ENCODE peak calls at places on chromosomes 16 and 17, in seven cellular contexts. T, L, E, D, P, Z and X are unnamed samples.

GRCh38 chr17:9768381-9768934 is 22.9 kb downstream of the DHRS7C start:
- DNase-seq in T (peak), E (peak), P (no peak), L (peak), D (no peak), Z (no peak), X (peak)

GRCh38 chr16:4373909-4374742 is 2.5 kb downstream of the VASN start:
- DNase-seq in P (no peak), D (peak), E (peak), Z (no peak), L (peak), T (peak), X (no peak)

GRCh38 chr16:52446076-52446475 is 100.9 kb downstream of the TOX3 start:
- DNase-seq in P (no peak), T (no peak), E (peak), D (no peak), L (no peak), Z (no peak), X (no peak)

GRCh38 chr16:3735541-3735940 is 18.2 kb upstream of the TRAP1 start:
- DNase-seq in P (no peak), E (no peak), L (no peak), D (no peak), Z (no peak), T (no peak), X (no peak)

GRCh38 chr16:87924041-87924851 is 12.1 kb downstream of the CA5A start:
- DNase-seq in P (no peak), E (no peak), T (no peak), D (no peak), L (no peak), Z (no peak), X (no peak)

GRCh38 chr16:17359778-17360177 is 111.0 kb downstream of the XYLT1 start:
- DNase-seq in Z (no peak), T (no peak), P (no peak), D (no peak), E (no peak), L (peak), X (no peak)

GRCh38 chr16:70157477-70158260 is 15.9 kb upstream of the CLEC18C start:
- DNase-seq in P (no peak), T (no peak), Z (no peak), D (no peak), L (no peak), E (no peak), X (no peak)

GRCh38 chr17:29383687-29384086 is 6.5 kb upstream of the TAOK1 start:
- DNase-seq in T (no peak), E (no peak), P (no peak), Z (no peak), D (no peak), L (peak), X (no peak)

GRCh38 chr17:44557653-44558285 is 485 bp downstream of the FZD2 start:
- DNase-seq in E (peak), P (peak), T (peak), D (peak), L (peak), Z (peak), X (no peak)

GRCh38 chr16:70770291-70770967 is 30.5 kb downstream of the VAC14 start:
- DNase-seq in T (peak), L (no peak), P (no peak), E (no peak), D (no peak), Z (peak), X (no peak)

GRCh38 chr16:89048087-89048729 is 45.4 kb upstream of the ACSF3 start:
- DNase-seq in D (no peak), P (no peak), L (no peak), T (no peak), E (no peak), Z (no peak), X (no peak)

GRCh38 chr16:89050868-89051311 is 42.8 kb upstream of the ACSF3 start:
- DNase-seq in D (no peak), T (no peak), P (no peak), Z (no peak), E (no peak), L (no peak), X (no peak)

GRCh38 chr16:89050119-89050867 is 43.4 kb upstream of the ACSF3 start:
- DNase-seq in T (no peak), L (no peak), Z (no peak), D (no peak), E (no peak), P (no peak), X (no peak)

GRCh38 chr16:89048871-89049422 is 44.7 kb upstream of the ACSF3 start:
- DNase-seq in E (no peak), P (no peak), Z (no peak), L (no peak), D (no peak), T (no peak), X (no peak)

DNA sequence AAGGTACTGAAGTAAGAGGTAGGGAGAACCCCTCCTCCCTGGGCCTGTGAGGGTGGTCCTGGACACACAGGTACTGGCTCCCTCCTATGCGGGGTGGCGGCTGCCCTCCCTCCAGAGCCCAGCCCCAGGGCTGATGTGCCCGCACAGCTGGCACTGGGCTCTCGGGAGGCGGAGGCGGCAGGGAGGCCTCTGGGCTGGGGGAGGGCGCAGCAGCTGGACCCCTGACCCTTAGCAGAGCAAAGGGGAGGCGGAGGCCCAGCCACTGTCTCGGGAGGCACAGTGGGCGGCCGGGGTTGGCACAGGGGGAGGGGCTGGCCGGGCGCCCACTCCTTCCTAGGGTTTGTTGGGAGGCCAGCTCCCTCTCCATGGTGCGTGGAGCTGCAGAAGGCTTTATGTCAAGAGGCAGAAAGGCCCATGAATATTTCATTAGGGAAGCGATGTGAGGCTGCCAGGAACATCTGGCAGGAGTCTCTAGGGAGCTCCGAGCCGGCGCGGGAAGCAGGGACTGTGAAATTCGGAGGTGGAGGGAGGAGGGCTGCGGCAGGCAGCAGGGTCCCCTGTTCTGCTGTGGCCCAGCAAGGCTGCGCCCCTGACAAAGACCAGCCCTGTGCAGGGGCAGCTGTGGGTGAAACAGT is 44.1 kb upstream of the ACSF3 start:
- DNase-seq in T (no peak), L (no peak), P (no peak), D (no peak), Z (no peak), E (no peak), X (no peak)
- H2AK5ac ChIP-seq in T (no peak), L (no peak), P (no peak), D (no peak), Z (no peak), E (no peak), X (peak)

DNA sequence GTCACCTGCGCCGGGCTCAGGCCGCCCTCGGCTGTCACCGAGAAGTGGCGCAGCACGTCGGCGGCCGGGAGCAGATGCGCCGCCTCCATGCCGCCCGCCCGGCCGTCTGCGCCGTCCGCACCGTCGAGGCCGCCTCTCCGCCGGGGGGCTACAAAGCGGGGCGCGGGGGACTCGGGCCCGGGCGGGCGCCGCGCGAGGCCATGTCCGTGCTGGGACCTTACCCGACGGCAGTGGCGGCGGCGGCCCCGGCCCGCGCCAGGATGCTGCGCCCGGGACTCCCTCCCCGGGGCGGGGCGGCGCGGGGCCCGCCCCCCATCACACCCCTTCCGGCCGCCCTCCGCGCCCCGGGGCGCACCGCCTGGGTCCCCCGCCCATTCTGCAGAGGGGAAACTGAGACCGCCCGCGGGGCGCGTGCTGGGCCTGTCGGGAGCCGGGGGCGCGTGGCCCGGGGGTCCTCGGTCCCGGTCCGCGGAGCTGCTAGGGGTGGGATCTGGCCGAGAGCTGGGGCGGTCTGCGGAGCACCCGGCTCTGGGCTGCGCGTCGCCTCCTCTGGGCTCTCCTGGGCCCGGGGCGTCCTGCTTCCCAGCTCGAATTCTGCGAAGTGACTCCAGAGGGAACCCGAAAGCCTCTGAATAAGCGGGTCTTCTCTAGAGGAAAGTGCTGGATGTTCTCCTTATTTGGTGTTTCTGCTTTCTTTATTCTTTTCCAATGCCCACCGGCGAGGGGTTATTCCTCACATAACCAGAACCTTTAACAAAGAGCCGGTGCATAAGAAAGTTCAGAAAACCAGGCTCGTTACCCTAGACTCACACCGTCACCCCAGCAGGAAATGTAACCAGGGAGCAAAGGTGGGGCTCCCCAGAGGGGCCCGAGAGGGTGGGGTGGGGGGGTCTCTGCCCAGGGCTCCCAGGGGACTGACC is at the start of gene ATP2A3:
- DNase-seq in E (peak), P (peak), L (no peak), T (peak), D (no peak), Z (no peak), X (no peak)
- H3K4me2 ChIP-seq in E (peak), P (peak), L (peak), T (peak), D (peak), Z (peak), X (peak)

DNA sequence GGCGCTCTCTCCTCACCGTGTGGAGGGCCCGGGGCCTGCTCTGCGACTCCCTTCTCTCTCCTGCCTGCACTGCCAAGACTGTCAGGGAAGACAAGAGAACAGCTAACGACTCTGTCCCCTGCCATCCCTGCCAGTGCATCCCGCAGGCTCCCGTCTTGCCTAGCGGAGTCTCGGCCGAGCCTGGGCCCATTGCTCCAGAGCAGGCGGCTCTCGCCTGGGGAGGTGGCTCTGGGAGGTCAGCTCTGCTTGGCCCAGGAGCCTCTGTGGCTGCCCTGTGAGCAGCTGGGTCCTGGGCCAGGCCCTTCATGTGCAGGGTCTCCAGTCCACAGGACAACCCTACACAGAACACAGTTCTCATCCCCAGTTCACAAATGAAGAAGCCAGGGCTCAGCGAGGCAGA is 53.0 kb downstream of the WNT3 start:
- DNase-seq in P (peak), Z (no peak), D (no peak), L (no peak), T (no peak), E (no peak), X (no peak)
- H2AK5ac ChIP-seq in P (no peak), Z (no peak), D (no peak), L (peak), T (no peak), E (no peak), X (no peak)

GRCh38 chr16:30445408-30446202 is at the start of gene SEPHS2:
- DNase-seq in P (peak), D (peak), T (peak), E (peak), L (peak), Z (peak), X (peak)

GRCh38 chr16:30446203-30446595 is 525 bp upstream of the SEPHS2 start:
- DNase-seq in T (no peak), D (no peak), Z (no peak), E (no peak), L (no peak), P (no peak), X (no peak)

GRCh38 chr16:30445149-30445407 is 596 bp downstream of the SEPHS2 start:
- DNase-seq in Z (no peak), E (no peak), L (no peak), D (no peak), T (no peak), P (no peak), X (no peak)

GRCh38 chr16:30449116-30449435 is 3.4 kb upstream of the SEPHS2 start:
- DNase-seq in P (no peak), T (no peak), Z (no peak), E (no peak), D (no peak), L (no peak), X (no peak)

GRCh38 chr16:30447512-30448226 is 2.0 kb upstream of the SEPHS2 start:
- DNase-seq in D (no peak), E (no peak), L (no peak), T (no peak), Z (no peak), P (no peak), X (no peak)
- H3K4me2 ChIP-seq in D (no peak), E (no peak), L (no peak), T (no peak), Z (no peak), P (no peak), X (no peak)

DNA sequence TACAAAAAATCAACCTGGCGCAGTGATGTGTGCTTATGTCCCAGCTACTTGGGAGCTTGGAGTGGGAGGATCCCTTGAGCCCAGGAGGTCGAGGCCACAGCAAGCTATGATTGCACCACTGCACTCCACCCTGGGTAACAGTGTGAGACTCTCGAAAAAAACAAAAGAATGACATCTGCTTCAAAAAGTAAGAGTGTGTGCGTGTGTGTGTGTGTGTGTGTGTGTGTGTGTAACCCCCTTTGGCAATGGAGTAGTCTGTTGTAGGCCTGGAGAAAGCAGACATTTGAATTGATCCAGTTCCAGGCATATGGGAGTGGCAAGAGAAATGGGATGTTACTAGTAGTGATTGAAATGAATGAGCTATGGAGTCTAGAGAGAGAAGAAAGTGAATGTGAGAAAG is 9.9 kb downstream of the CASC3 start:
- DNase-seq in L (no peak), P (no peak), E (no peak), T (no peak), D (no peak), Z (no peak), X (no peak)
- H2AK5ac ChIP-seq in L (no peak), P (no peak), E (no peak), T (no peak), D (no peak), Z (no peak), X (no peak)

DNA sequence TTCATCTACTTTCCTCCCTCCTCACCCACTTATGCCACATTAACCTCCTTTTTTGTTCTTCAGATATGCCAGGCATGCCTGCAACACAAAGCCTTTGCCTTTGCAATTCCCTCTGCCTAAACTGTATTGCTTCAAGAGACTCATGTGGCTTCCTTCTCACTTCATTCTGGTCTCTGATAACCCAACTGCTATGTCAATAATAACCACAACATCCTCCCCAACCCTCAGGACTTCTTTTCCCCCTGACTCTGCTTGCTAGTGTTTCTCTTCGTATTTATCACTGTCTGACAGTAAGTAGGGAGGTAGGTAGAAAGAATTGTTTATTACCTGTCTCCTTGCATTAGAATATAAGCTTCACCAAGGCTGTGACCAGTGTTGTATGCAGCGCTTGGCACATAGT is 22.4 kb downstream of the RBL2 start:
- DNase-seq in P (no peak), D (no peak), T (no peak), L (no peak), Z (no peak), E (peak), X (no peak)
- H3K4me2 ChIP-seq in P (no peak), D (no peak), T (no peak), L (no peak), Z (no peak), E (no peak), X (no peak)

GRCh38 chr17:80201446-80201845 is 18.7 kb downstream of the SGSH start:
- DNase-seq in T (no peak), P (no peak), Z (no peak), D (no peak), L (no peak), E (no peak), X (no peak)
- H2AK5ac ChIP-seq in T (no peak), P (no peak), Z (no peak), D (no peak), L (no peak), E (no peak), X (peak)